ENCODE peak calls at places on chromosomes 11 and 22, in four cellular contexts. W is Peyer's patch, F is stromal cell of bone marrow, K is HFF-Myc. R is an unnamed sample.

GRCh38 chr22:32042924-32043323 is at the start of gene SLC5A1:
- DNase-seq in W (peak; percentile 93), F (no peak), K (no peak), R (no peak)

GRCh38 chr22:43007519-43008102 is 7.3 kb downstream of the PACSIN2 start:
- DNase-seq in W (peak; percentile 84), F (no peak), K (no peak), R (peak; percentile 50)

GRCh38 chr22:36977401-36977861 is 41.8 kb downstream of the TST start:
- DNase-seq in W (peak; percentile 93), F (no peak), K (no peak), R (peak; percentile 93)

GRCh38 chr11:102241026-102241425 is 76.3 kb upstream of the BIRC3 start:
- DNase-seq in F (no peak), W (no peak), K (no peak), R (no peak)

GRCh38 chr11:66189031-66189745 is 79.3 kb upstream of the RAB1B start:
- DNase-seq in W (no peak), K (no peak), F (no peak), R (no peak)

GRCh38 chr11:1619449-1619848 is 2.5 kb downstream of the KRTAP5-4 start:
- DNase-seq in W (no peak), F (no peak), K (no peak), R (peak; percentile 55)

GRCh38 chr22:44955102-44955501 is 54.7 kb downstream of the PHF21B start:
- DNase-seq in W (no peak), K (no peak), F (no peak), R (no peak)

GRCh38 chr11:72317982-72318381 is 74.0 kb upstream of the PHOX2A start:
- DNase-seq in K (no peak), F (no peak), W (no peak), R (no peak)

GRCh38 chr11:112662554-112662953 is 298.7 kb upstream of the NCAM1 start:
- DNase-seq in F (no peak), W (no peak), K (no peak), R (no peak)

GRCh38 chr11:76201056-76201455 is 5.2 kb downstream of the WNT11 start:
- DNase-seq in W (no peak), F (no peak), K (no peak), R (no peak)

GRCh38 chr11:134466035-134466908 is 54.2 kb upstream of the B3GAT1 start:
- DNase-seq in K (no peak), W (peak; percentile 51), F (no peak), R (no peak)

GRCh38 chr11:40306938-40307548 is 1152.4 kb downstream of the LRRC4C start:
- DNase-seq in W (no peak), F (peak; percentile 28), K (peak; percentile 42), R (no peak)

GRCh38 chr11:17730608-17731462 is 3.7 kb upstream of the KCNC1 start:
- DNase-seq in W (peak; percentile 78), K (peak; percentile 41), F (peak; percentile 52), R (peak; percentile 79)

GRCh38 chr11:103494491-103494890 is 385.3 kb downstream of the DYNC2H1 start:
- DNase-seq in W (no peak), K (peak; percentile 27), F (peak; percentile 9), R (no peak)

GRCh38 chr11:12223771-12224536 is 113.6 kb downstream of the MICAL2 start:
- DNase-seq in F (no peak), W (no peak), K (no peak), R (no peak)

GRCh38 chr11:75031224-75031753 is 42.6 kb downstream of the NEU3 start:
- DNase-seq in K (peak; percentile 67), W (no peak), F (peak; percentile 68), R (no peak)

GRCh38 chr11:117394221-117394925 is 66.7 kb downstream of the CEP164 start:
- DNase-seq in W (no peak), K (no peak), F (no peak), R (no peak)

GRCh38 chr11:19661827-19662226 is 50.8 kb upstream of the NAV2 start:
- DNase-seq in W (no peak), K (no peak), F (no peak), R (no peak)

GRCh38 chr11:78420255-78420764 is 2.7 kb upstream of the GAB2 start:
- DNase-seq in K (no peak), W (peak; percentile 90), F (peak; percentile 81), R (peak; percentile 76)

GRCh38 chr11:76159983-76160661 is 46.2 kb downstream of the WNT11 start:
- DNase-seq in K (no peak), W (no peak), F (no peak), R (no peak)

GRCh38 chr11:44033411-44033850 is 14.3 kb upstream of the ACCSL start:
- DNase-seq in K (no peak), W (no peak), F (no peak), R (no peak)

GRCh38 chr11:43577566-43578264 is 102.8 kb upstream of the HSD17B12 start:
- DNase-seq in W (no peak), F (no peak), K (no peak), R (no peak)

GRCh38 chr11:35402751-35403454 is 16.5 kb downstream of the SLC1A2 start:
- DNase-seq in W (no peak), K (no peak), F (no peak), R (no peak)

GRCh38 chr22:46149493-46149997 is 781 bp upstream of the PPARA start:
- DNase-seq in F (no peak), K (no peak), W (peak; percentile 78), R (peak; percentile 38)

GRCh38 chr22:29994941-29995340 is 85.3 kb upstream of the HORMAD2 start:
- DNase-seq in F (no peak), K (no peak), W (no peak), R (no peak)

GRCh38 chr22:35892192-35892591 is 136.4 kb downstream of the RBFOX2 start:
- DNase-seq in W (no peak), K (no peak), F (peak; percentile 47), R (no peak)

GRCh38 chr11:33002143-33002542 is 13.5 kb upstream of the DEPDC7 start:
- DNase-seq in K (no peak), W (no peak), F (no peak), R (no peak)

GRCh38 chr11:133827556-133827955 is 17.8 kb downstream of the SPATA19 start:
- DNase-seq in K (no peak), F (no peak), W (no peak), R (no peak)

GRCh38 chr11:113519989-113520613 is 44.9 kb upstream of the DRD2 start:
- DNase-seq in W (no peak), K (no peak), F (no peak), R (no peak)

GRCh38 chr22:23772315-23773246 is at the start of gene MMP11:
- DNase-seq in W (peak; percentile 79), F (no peak), K (no peak), R (peak; percentile 62)

GRCh38 chr11:45665206-45665932 is at the start of gene CHST1:
- DNase-seq in W (peak; percentile 56), K (no peak), F (no peak), R (peak; percentile 16)

GRCh38 chr11:13294771-13295579 is 17.4 kb downstream of the BMAL1 start:
- DNase-seq in F (no peak), K (no peak), W (no peak), R (no peak)

GRCh38 chr11:59918987-59919589 is 19.1 kb upstream of the OOSP1 start:
- DNase-seq in W (peak; percentile 55), F (peak; percentile 10), K (no peak), R (peak; percentile 58)